ENCODE peak calls at places on chromosomes 7 and 10, in seven cellular contexts. One of them, this sample, is unnamed. For H3K9me3, the result is how much of the 10 kb centered on the place peaks cover.

GRCh38 chr10:101062231-101063161 is 707 bp downstream of the KAZALD1 start:
- DNase-seq in HCT116: no peak
- DNase-seq in suprapubic skin: peak
- DNase-seq in transverse colon: peak
- DNase-seq in K562: peak
- DNase-seq in prostate gland: peak
- DNase-seq in stomach: peak
- DNase-seq in this sample: no peak

GRCh38 chr10:60618861-60619260 is 159.4 kb upstream of the CDK1 start:
- DNase-seq in prostate gland: no peak
- DNase-seq in K562: no peak
- DNase-seq in HCT116: no peak
- DNase-seq in stomach: no peak
- DNase-seq in transverse colon: no peak
- DNase-seq in suprapubic skin: no peak
- DNase-seq in this sample: no peak

GRCh38 chr7:157276731-157277562 is 59.9 kb upstream of the DNAJB6 start:
- DNase-seq in stomach: no peak
- DNase-seq in prostate gland: no peak
- DNase-seq in transverse colon: no peak
- DNase-seq in suprapubic skin: peak
- DNase-seq in HCT116: no peak
- DNase-seq in K562: peak
- DNase-seq in this sample: no peak

GRCh38 chr7:85734823-85735222 is 548.0 kb upstream of the SEMA3D start:
- DNase-seq in K562: no peak
- DNase-seq in stomach: peak
- DNase-seq in suprapubic skin: no peak
- DNase-seq in HCT116: no peak
- DNase-seq in transverse colon: no peak
- DNase-seq in prostate gland: no peak
- DNase-seq in this sample: no peak

GRCh38 chr10:114388275-114388674 is 16.0 kb downstream of the AFAP1L2 start:
- DNase-seq in stomach: no peak
- DNase-seq in transverse colon: no peak
- DNase-seq in HCT116: no peak
- DNase-seq in prostate gland: no peak
- DNase-seq in K562: no peak
- DNase-seq in suprapubic skin: no peak
- DNase-seq in this sample: no peak

GRCh38 chr10:125783957-125784356 is 8.3 kb upstream of the MMP21 start:
- DNase-seq in K562: no peak
- DNase-seq in HCT116: no peak
- DNase-seq in prostate gland: no peak
- DNase-seq in transverse colon: no peak
- DNase-seq in suprapubic skin: no peak
- DNase-seq in stomach: no peak
- DNase-seq in this sample: no peak

GRCh38 chr10:47318706-47319105 is 3.5 kb upstream of the GDF2 start:
- DNase-seq in suprapubic skin: peak
- DNase-seq in transverse colon: no peak
- DNase-seq in K562: peak
- DNase-seq in HCT116: peak
- DNase-seq in prostate gland: no peak
- DNase-seq in stomach: no peak
- DNase-seq in this sample: no peak

GRCh38 chr10:11874568-11875182 is 51.5 kb downstream of the PROSER2 start:
- DNase-seq in suprapubic skin: no peak
- DNase-seq in HCT116: peak
- DNase-seq in transverse colon: no peak
- DNase-seq in stomach: peak
- DNase-seq in prostate gland: peak
- DNase-seq in K562: peak
- DNase-seq in this sample: peak

GRCh38 chr7:63045575-63045974 is 953.1 kb upstream of the ZNF722 start:
- DNase-seq in prostate gland: no peak
- DNase-seq in transverse colon: no peak
- DNase-seq in suprapubic skin: no peak
- DNase-seq in K562: no peak
- DNase-seq in stomach: no peak
- DNase-seq in HCT116: no peak
- DNase-seq in this sample: no peak
- H3K9me3 ChIP-seq in prostate gland: under half
- H3K9me3 ChIP-seq in transverse colon: under half
- H3K9me3 ChIP-seq in suprapubic skin: under half
- H3K9me3 ChIP-seq in K562: under half
- H3K9me3 ChIP-seq in stomach: half or more
- H3K9me3 ChIP-seq in HCT116: under half
- H3K9me3 ChIP-seq in this sample: half or more

DNA sequence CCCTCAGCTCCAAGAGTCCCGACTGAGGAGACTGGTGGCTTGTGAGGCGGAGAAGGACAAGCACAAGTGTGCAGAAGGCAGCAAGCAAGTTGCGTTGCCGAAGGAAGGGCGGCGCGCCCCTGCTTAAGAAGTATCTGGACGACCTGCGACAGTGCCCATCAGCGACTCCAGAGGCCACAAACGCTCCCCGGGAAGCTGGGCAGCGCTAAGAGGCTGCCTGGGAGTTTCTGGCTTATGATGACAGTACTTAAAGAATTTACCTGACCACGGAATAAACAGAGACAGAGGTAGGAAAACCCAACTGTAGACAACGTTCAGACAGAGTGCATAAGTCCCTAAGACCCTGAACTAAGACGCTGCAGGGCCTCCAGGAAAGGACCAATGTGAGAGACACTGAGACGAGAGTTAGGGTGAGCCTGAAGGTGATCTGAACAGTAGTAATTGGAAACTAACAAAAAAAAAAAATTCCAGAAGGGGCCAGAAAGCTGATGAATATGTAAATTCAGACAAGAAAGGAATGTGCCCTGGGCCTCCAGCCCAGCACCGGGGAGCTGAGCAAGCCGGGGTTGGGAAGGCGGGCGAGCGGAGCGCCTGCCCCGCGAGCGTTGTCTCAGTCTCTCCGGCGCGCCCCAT is 1.0 kb downstream of the OSBPL3 start:
- DNase-seq in transverse colon: peak
- DNase-seq in prostate gland: no peak
- DNase-seq in HCT116: no peak
- DNase-seq in suprapubic skin: no peak
- DNase-seq in stomach: no peak
- DNase-seq in K562: no peak
- DNase-seq in this sample: peak
- TF ChIP-seq POLR2AphosphoS5 in transverse colon: no peak
- TF ChIP-seq POLR2AphosphoS5 in prostate gland: no peak
- TF ChIP-seq POLR2AphosphoS5 in HCT116: no peak
- TF ChIP-seq POLR2AphosphoS5 in suprapubic skin: no peak
- TF ChIP-seq POLR2AphosphoS5 in stomach: no peak
- TF ChIP-seq POLR2AphosphoS5 in K562: no peak
- TF ChIP-seq POLR2AphosphoS5 in this sample: no peak

GRCh38 chr10:5776150-5776880 is 36.9 kb downstream of the GDI2 start:
- DNase-seq in prostate gland: no peak
- DNase-seq in HCT116: no peak
- DNase-seq in suprapubic skin: no peak
- DNase-seq in transverse colon: no peak
- DNase-seq in K562: no peak
- DNase-seq in stomach: no peak
- DNase-seq in this sample: no peak
- H3K4me3 ChIP-seq in prostate gland: no peak
- H3K4me3 ChIP-seq in HCT116: no peak
- H3K4me3 ChIP-seq in suprapubic skin: no peak
- H3K4me3 ChIP-seq in transverse colon: no peak
- H3K4me3 ChIP-seq in K562: no peak
- H3K4me3 ChIP-seq in stomach: no peak
- H3K4me3 ChIP-seq in this sample: no peak

DNA sequence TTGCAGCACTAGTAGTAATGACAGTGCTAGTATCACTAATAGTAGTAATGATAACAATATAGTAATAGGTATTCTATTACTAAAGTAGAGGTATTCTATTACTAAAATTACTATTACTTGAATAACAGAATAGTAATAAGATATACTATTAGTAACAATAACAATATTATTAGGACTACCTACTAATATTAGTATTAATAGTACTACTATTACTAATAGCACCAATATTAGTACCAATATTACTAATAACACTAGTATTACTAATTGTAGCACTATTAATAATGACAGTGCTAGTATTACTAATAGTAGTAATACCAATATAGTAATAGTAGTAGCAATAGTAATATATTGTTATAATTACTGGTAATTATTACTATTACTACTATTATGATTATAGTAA is 24.1 kb downstream of the A1CF start:
- DNase-seq in HCT116: no peak
- DNase-seq in suprapubic skin: no peak
- DNase-seq in prostate gland: no peak
- DNase-seq in K562: no peak
- DNase-seq in stomach: no peak
- DNase-seq in transverse colon: no peak
- DNase-seq in this sample: no peak
- H3K9me3 ChIP-seq in HCT116: under half
- H3K9me3 ChIP-seq in suprapubic skin: under half
- H3K9me3 ChIP-seq in prostate gland: under half
- H3K9me3 ChIP-seq in K562: under half
- H3K9me3 ChIP-seq in stomach: under half
- H3K9me3 ChIP-seq in transverse colon: under half
- H3K9me3 ChIP-seq in this sample: under half

This sample was measured in breast epithelium.